ENCODE peak calls at places on chromosomes 11 and 22, in five cellular contexts. One of them, this sample, is unnamed. For H3K36me3, the result is how much of the 10 kb centered on the place peaks cover.

GRCh38 chr11:66891849-66892660 is 35.2 kb downstream of the LRFN4 start:
- DNase-seq in kidney: no peak
- DNase-seq in IMR-90: peak
- DNase-seq in GM06990: peak
- DNase-seq in body of pancreas: peak
- DNase-seq in this sample: peak

GRCh38 chr11:123166095-123166559 is 28.9 kb downstream of the CLMP start:
- DNase-seq in IMR-90: peak
- DNase-seq in body of pancreas: peak
- DNase-seq in GM06990: no peak
- DNase-seq in kidney: peak
- DNase-seq in this sample: peak

GRCh38 chr11:90391756-90392155 is 168.9 kb upstream of the CHORDC1 start:
- DNase-seq in IMR-90: no peak
- DNase-seq in kidney: no peak
- DNase-seq in body of pancreas: no peak
- DNase-seq in GM06990: no peak
- DNase-seq in this sample: no peak

GRCh38 chr11:64450168-64450560 is 91.2 kb downstream of the RPS6KA4 start:
- DNase-seq in GM06990: no peak
- DNase-seq in IMR-90: no peak
- DNase-seq in body of pancreas: no peak
- DNase-seq in kidney: no peak
- DNase-seq in this sample: no peak

GRCh38 chr11:77449784-77450183 is 24.1 kb downstream of the PAK1 start:
- DNase-seq in GM06990: no peak
- DNase-seq in body of pancreas: no peak
- DNase-seq in kidney: no peak
- DNase-seq in IMR-90: no peak
- DNase-seq in this sample: no peak

GRCh38 chr22:43013355-43014061 is 1.4 kb downstream of the PACSIN2 start:
- DNase-seq in IMR-90: no peak
- DNase-seq in body of pancreas: peak
- DNase-seq in kidney: no peak
- DNase-seq in GM06990: no peak
- DNase-seq in this sample: no peak

GRCh38 chr22:41512421-41513194 is 31.7 kb downstream of the POLR3H start:
- DNase-seq in body of pancreas: no peak
- DNase-seq in kidney: no peak
- DNase-seq in GM06990: no peak
- DNase-seq in IMR-90: peak
- DNase-seq in this sample: peak

GRCh38 chr11:57615308-57615707 is 17.8 kb downstream of the SERPING1 start:
- DNase-seq in body of pancreas: no peak
- DNase-seq in GM06990: no peak
- DNase-seq in kidney: no peak
- DNase-seq in IMR-90: no peak
- DNase-seq in this sample: no peak

GRCh38 chr22:50727678-50728522 is 10.1 kb upstream of the ACR start:
- DNase-seq in GM06990: no peak
- DNase-seq in IMR-90: no peak
- DNase-seq in body of pancreas: peak
- DNase-seq in kidney: peak
- DNase-seq in this sample: no peak

GRCh38 chr11:134589155-134589554 is 177.1 kb upstream of the B3GAT1 start:
- DNase-seq in body of pancreas: no peak
- DNase-seq in kidney: no peak
- DNase-seq in IMR-90: no peak
- DNase-seq in GM06990: no peak
- DNase-seq in this sample: no peak

GRCh38 chr11:134596404-134596803 is 184.4 kb upstream of the B3GAT1 start:
- DNase-seq in body of pancreas: no peak
- DNase-seq in kidney: no peak
- DNase-seq in GM06990: no peak
- DNase-seq in IMR-90: no peak
- DNase-seq in this sample: no peak

GRCh38 chr11:134597452-134597851 is 185.4 kb upstream of the B3GAT1 start:
- DNase-seq in GM06990: no peak
- DNase-seq in body of pancreas: no peak
- DNase-seq in kidney: no peak
- DNase-seq in IMR-90: no peak
- DNase-seq in this sample: no peak

GRCh38 chr11:134587345-134587744 is 175.3 kb upstream of the B3GAT1 start:
- DNase-seq in kidney: no peak
- DNase-seq in GM06990: no peak
- DNase-seq in IMR-90: no peak
- DNase-seq in body of pancreas: no peak
- DNase-seq in this sample: no peak

GRCh38 chr11:134592391-134592990 is 180.4 kb upstream of the B3GAT1 start:
- DNase-seq in GM06990: no peak
- DNase-seq in IMR-90: no peak
- DNase-seq in kidney: no peak
- DNase-seq in body of pancreas: no peak
- DNase-seq in this sample: peak
- TF ChIP-seq CTCF in GM06990: peak
- TF ChIP-seq CTCF in IMR-90: no peak
- TF ChIP-seq CTCF in kidney: peak
- TF ChIP-seq CTCF in body of pancreas: no peak
- TF ChIP-seq CTCF in this sample: peak

GRCh38 chr22:48366591-48366990 is 1461.1 kb downstream of the BRD1 start:
- DNase-seq in IMR-90: no peak
- DNase-seq in kidney: no peak
- DNase-seq in body of pancreas: no peak
- DNase-seq in GM06990: no peak
- DNase-seq in this sample: no peak

GRCh38 chr22:48362736-48363404 is 1464.8 kb downstream of the BRD1 start:
- DNase-seq in GM06990: no peak
- DNase-seq in IMR-90: no peak
- DNase-seq in body of pancreas: no peak
- DNase-seq in kidney: no peak
- DNase-seq in this sample: no peak

GRCh38 chr22:48367731-48368130 is 1459.9 kb downstream of the BRD1 start:
- DNase-seq in GM06990: no peak
- DNase-seq in kidney: no peak
- DNase-seq in body of pancreas: no peak
- DNase-seq in IMR-90: no peak
- DNase-seq in this sample: no peak

GRCh38 chr22:48366056-48366455 is 1461.6 kb downstream of the BRD1 start:
- DNase-seq in body of pancreas: no peak
- DNase-seq in IMR-90: no peak
- DNase-seq in GM06990: no peak
- DNase-seq in kidney: no peak
- DNase-seq in this sample: no peak

GRCh38 chr22:48365386-48365785 is 1462.3 kb downstream of the BRD1 start:
- DNase-seq in GM06990: no peak
- DNase-seq in kidney: no peak
- DNase-seq in body of pancreas: no peak
- DNase-seq in IMR-90: no peak
- DNase-seq in this sample: no peak
- H3K36me3 ChIP-seq in GM06990: under half
- H3K36me3 ChIP-seq in kidney: under half
- H3K36me3 ChIP-seq in body of pancreas: under half
- H3K36me3 ChIP-seq in IMR-90: under half
- H3K36me3 ChIP-seq in this sample: under half

GRCh38 chr11:33736148-33736809 is at the start of gene CD59:
- DNase-seq in kidney: peak
- DNase-seq in GM06990: peak
- DNase-seq in body of pancreas: peak
- DNase-seq in IMR-90: peak
- DNase-seq in this sample: peak
- TF ChIP-seq CTCF in kidney: no peak
- TF ChIP-seq CTCF in GM06990: no peak
- TF ChIP-seq CTCF in body of pancreas: no peak
- TF ChIP-seq CTCF in IMR-90: no peak
- TF ChIP-seq CTCF in this sample: no peak

GRCh38 chr11:34124885-34125668 is 19.6 kb downstream of the NAT10 start:
- DNase-seq in IMR-90: no peak
- DNase-seq in kidney: no peak
- DNase-seq in body of pancreas: no peak
- DNase-seq in GM06990: no peak
- DNase-seq in this sample: no peak
- H3K36me3 ChIP-seq in IMR-90: under half
- H3K36me3 ChIP-seq in kidney: under half
- H3K36me3 ChIP-seq in body of pancreas: half or more
- H3K36me3 ChIP-seq in GM06990: under half
- H3K36me3 ChIP-seq in this sample: under half

GRCh38 chr22:17167486-17167885 is 8.4 kb upstream of the HDHD5 start:
- DNase-seq in GM06990: no peak
- DNase-seq in kidney: no peak
- DNase-seq in body of pancreas: peak
- DNase-seq in IMR-90: no peak
- DNase-seq in this sample: no peak

GRCh38 chr22:17171016-17171312 is 11.9 kb upstream of the HDHD5 start:
- DNase-seq in kidney: no peak
- DNase-seq in GM06990: no peak
- DNase-seq in body of pancreas: no peak
- DNase-seq in IMR-90: no peak
- DNase-seq in this sample: no peak

GRCh38 chr22:17176715-17177114 is 17.6 kb upstream of the HDHD5 start:
- DNase-seq in IMR-90: no peak
- DNase-seq in body of pancreas: no peak
- DNase-seq in GM06990: no peak
- DNase-seq in kidney: no peak
- DNase-seq in this sample: no peak

GRCh38 chr22:17171313-17172171 is 12.5 kb upstream of the HDHD5 start:
- DNase-seq in body of pancreas: peak
- DNase-seq in IMR-90: peak
- DNase-seq in GM06990: peak
- DNase-seq in kidney: peak
- DNase-seq in this sample: peak

DNA sequence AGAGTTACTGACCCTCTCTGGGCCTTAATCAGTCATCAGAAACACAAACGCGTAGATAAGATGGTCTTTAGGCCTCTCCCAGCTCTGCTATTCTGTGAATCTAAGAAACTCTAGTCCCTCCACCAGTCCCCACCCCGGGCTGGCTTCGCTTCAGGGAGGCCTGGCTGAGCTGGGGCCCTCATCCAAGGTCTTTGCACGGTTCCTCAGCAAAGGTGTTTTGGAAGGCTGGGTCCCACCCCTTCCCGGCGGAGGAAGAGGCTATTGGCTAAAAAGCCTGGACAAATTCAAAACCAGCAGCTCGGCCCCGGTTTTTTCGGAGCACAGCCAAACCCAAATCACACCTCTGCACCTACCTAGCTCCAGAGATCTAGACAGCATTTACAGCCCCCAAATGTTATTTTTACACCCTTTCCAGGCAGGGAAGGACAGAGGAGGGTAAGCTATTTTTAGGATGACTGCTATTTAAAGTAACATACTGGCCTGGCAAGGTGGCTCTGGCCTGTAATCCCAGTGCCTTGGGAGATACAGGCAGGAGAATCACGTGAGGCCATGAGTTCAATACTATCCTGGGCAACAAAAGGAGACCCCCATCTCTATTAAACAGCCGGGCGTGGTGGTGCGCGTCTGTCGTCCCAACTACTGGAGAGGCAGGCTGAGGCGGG is 13.2 kb upstream of the HDHD5 start:
- DNase-seq in body of pancreas: peak
- DNase-seq in IMR-90: no peak
- DNase-seq in kidney: no peak
- DNase-seq in GM06990: no peak
- DNase-seq in this sample: no peak
- TF ChIP-seq CTCF in body of pancreas: no peak
- TF ChIP-seq CTCF in IMR-90: no peak
- TF ChIP-seq CTCF in kidney: no peak
- TF ChIP-seq CTCF in GM06990: no peak
- TF ChIP-seq CTCF in this sample: no peak

DNA sequence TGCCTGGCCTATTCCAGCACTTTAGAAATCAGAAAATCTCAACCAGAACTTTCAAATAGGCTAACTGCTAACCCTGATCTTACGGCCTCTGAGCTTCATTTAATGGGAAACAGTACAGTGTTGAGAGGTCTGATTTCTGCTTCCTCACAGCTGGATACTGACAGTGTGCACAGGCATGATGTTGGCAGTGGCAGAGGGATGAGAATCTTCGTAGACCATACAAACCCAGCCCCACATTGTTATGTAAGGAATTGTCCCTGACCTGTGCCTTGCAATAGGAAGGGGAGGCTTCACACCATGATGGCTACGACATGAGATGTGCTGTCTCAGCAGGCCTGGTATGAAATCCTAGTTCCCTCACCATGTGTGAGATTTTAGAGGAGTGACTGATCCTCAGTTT is 49.0 kb downstream of the CD44 start:
- DNase-seq in body of pancreas: no peak
- DNase-seq in IMR-90: no peak
- DNase-seq in kidney: no peak
- DNase-seq in GM06990: no peak
- DNase-seq in this sample: no peak
- H3K36me3 ChIP-seq in body of pancreas: under half
- H3K36me3 ChIP-seq in IMR-90: under half
- H3K36me3 ChIP-seq in kidney: under half
- H3K36me3 ChIP-seq in GM06990: under half
- H3K36me3 ChIP-seq in this sample: under half

This sample was measured in bronchial epithelial cell.